ENCODE peak calls at places on chromosome 21, in seven cellular contexts. H, J, U, R, Y, I and L are unnamed samples.

GRCh38 chr21:26124421-26124833 is 46.1 kb downstream of the APP start:
- DNase-seq in H (no peak), J (no peak), U (no peak), R (no peak), Y (no peak), I (no peak), L (no peak)

GRCh38 chr21:36743008-36743407 is 44.1 kb downstream of the SIM2 start:
- DNase-seq in H (no peak), J (no peak), U (no peak), R (no peak), Y (peak), I (no peak), L (no peak)

GRCh38 chr21:37166733-37167132 is 93.7 kb downstream of the TTC3 start:
- DNase-seq in H (peak), J (no peak), U (no peak), R (peak), Y (no peak), I (no peak), L (no peak)

GRCh38 chr21:46191257-46191685 is 7.0 kb upstream of the SPATC1L start:
- DNase-seq in H (peak), J (peak), U (no peak), R (peak), Y (peak), I (peak), L (no peak)

GRCh38 chr21:18369115-18369514 is 34.5 kb downstream of the TMPRSS15 start:
- DNase-seq in H (peak), J (no peak), U (no peak), R (no peak), Y (no peak), I (no peak), L (no peak)

GRCh38 chr21:38300180-38300579 is 43.4 kb downstream of the KCNJ15 start:
- DNase-seq in H (no peak), J (no peak), U (no peak), R (no peak), Y (no peak), I (no peak), L (no peak)

GRCh38 chr21:36169465-36170128 is 13.0 kb downstream of the DOP1B start:
- DNase-seq in H (no peak), J (no peak), U (no peak), R (peak), Y (peak), I (no peak), L (no peak)

GRCh38 chr21:46095106-46095719 is 2.7 kb upstream of the COL6A2 start:
- DNase-seq in H (no peak), J (no peak), U (no peak), R (peak), Y (peak), I (no peak), L (no peak)

GRCh38 chr21:17818158-17819113 is 720 bp downstream of the C21orf91 start:
- DNase-seq in H (no peak), J (peak), U (no peak), R (peak), Y (peak), I (no peak), L (peak)

GRCh38 chr21:36461918-36462486 is 17.9 kb downstream of the CLDN14 start:
- DNase-seq in H (no peak), J (peak), U (no peak), R (no peak), Y (no peak), I (no peak), L (no peak)

GRCh38 chr21:38376693-38377092 is 119.9 kb downstream of the KCNJ15 start:
- DNase-seq in H (no peak), J (no peak), U (no peak), R (no peak), Y (no peak), I (no peak), L (no peak)

GRCh38 chr21:45871616-45872236 is 109.8 kb upstream of the COL6A1 start:
- DNase-seq in H (no peak), J (peak), U (no peak), R (peak), Y (peak), I (no peak), L (no peak)

GRCh38 chr21:37208741-37209225 is 58.4 kb downstream of the VPS26C start:
- DNase-seq in H (no peak), J (peak), U (no peak), R (no peak), Y (no peak), I (no peak), L (peak)

GRCh38 chr21:41747943-41748738 is 18.7 kb downstream of the RIPK4 start:
- DNase-seq in H (no peak), J (peak), U (no peak), R (no peak), Y (no peak), I (no peak), L (no peak)

GRCh38 chr21:26115346-26115745 is 55.2 kb downstream of the APP start:
- DNase-seq in H (no peak), J (no peak), U (no peak), R (no peak), Y (no peak), I (no peak), L (no peak)

GRCh38 chr21:41453198-41453597 is 27.2 kb downstream of the MX1 start:
- DNase-seq in H (no peak), J (no peak), U (no peak), R (no peak), Y (no peak), I (no peak), L (no peak)

GRCh38 chr21:9753943-9754342 is 767.4 kb upstream of the TPTE start:
- DNase-seq in H (no peak), J (no peak), U (no peak), R (no peak), Y (no peak), I (no peak), L (no peak)

GRCh38 chr21:41441546-41441945 is 15.5 kb downstream of the MX1 start:
- DNase-seq in H (no peak), J (no peak), U (no peak), R (no peak), Y (no peak), I (no peak), L (no peak)

GRCh38 chr21:41381731-41382130 is 19.9 kb downstream of the MX2 start:
- DNase-seq in H (no peak), J (no peak), U (no peak), R (no peak), Y (no peak), I (no peak), L (no peak)

GRCh38 chr21:24897883-24898282 is 709.4 kb downstream of the MRPL39 start:
- DNase-seq in H (no peak), J (no peak), U (no peak), R (no peak), Y (no peak), I (no peak), L (no peak)

GRCh38 chr21:26587621-26588260 is 14.7 kb upstream of the CYYR1 start:
- DNase-seq in H (no peak), J (no peak), U (no peak), R (no peak), Y (no peak), I (peak), L (no peak)

GRCh38 chr21:25878334-25878733 is 143.6 kb downstream of the GABPA start:
- DNase-seq in H (no peak), J (no peak), U (no peak), R (no peak), Y (no peak), I (no peak), L (no peak)

GRCh38 chr21:17467829-17468228 is 45.0 kb upstream of the CXADR start:
- DNase-seq in H (no peak), J (no peak), U (no peak), R (no peak), Y (no peak), I (no peak), L (no peak)

GRCh38 chr21:41678944-41679343 is 87.9 kb downstream of the RIPK4 start:
- DNase-seq in H (peak), J (peak), U (no peak), R (peak), Y (peak), I (peak), L (no peak)

GRCh38 chr21:19340303-19340702 is 936.7 kb upstream of the TMPRSS15 start:
- DNase-seq in H (no peak), J (no peak), U (no peak), R (no peak), Y (no peak), I (no peak), L (no peak)

GRCh38 chr21:42781150-42781980 is 98.0 kb downstream of the WDR4 start:
- DNase-seq in H (no peak), J (peak), U (no peak), R (peak), Y (peak), I (no peak), L (no peak)
- TF ChIP-seq CTCF in H (no peak), J (no peak), U (no peak), R (peak), Y (no peak), I (no peak), L (no peak)

GRCh38 chr21:32356874-32357395 is 35.9 kb downstream of the URB1 start:
- DNase-seq in H (no peak), J (no peak), U (no peak), R (no peak), Y (no peak), I (no peak), L (no peak)

GRCh38 chr21:32364801-32365200 is 28.0 kb downstream of the URB1 start:
- DNase-seq in H (no peak), J (no peak), U (no peak), R (no peak), Y (no peak), I (no peak), L (no peak)

GRCh38 chr21:32364387-32364786 is 28.4 kb downstream of the URB1 start:
- DNase-seq in H (no peak), J (no peak), U (no peak), R (no peak), Y (no peak), I (no peak), L (no peak)

GRCh38 chr21:32360401-32360981 is 32.3 kb downstream of the URB1 start:
- DNase-seq in H (no peak), J (no peak), U (no peak), R (no peak), Y (no peak), I (no peak), L (no peak)

DNA sequence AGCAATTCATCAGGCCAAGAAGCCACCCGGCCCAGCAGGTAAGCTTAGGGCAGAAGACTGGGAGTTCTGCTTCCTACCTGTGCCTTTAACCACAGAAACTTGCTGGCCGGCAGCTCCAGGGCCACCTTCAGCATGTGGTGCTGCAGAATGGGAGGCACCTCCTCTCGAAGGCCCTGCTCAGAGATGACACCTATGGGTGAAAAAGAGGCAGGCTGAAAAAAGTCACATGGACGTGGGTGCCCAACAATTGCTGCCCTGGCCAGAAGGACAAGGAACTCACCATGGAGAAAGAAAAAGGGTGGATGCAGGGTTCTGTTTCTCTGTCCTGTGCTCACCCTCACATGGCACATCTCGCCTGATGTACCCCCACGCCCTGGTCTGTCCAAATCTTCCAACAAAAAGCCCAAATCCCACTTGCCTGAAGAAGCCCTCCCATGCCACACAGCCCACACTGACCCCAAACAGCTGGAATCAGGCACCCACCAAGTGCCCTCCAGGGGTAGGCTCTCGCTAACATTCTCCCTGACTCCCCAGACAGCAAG is 33.0 kb downstream of the URB1 start:
- DNase-seq in H (no peak), J (no peak), U (no peak), R (no peak), Y (no peak), I (no peak), L (no peak)
- TF ChIP-seq CTCF in H (peak), J (no peak), U (peak), R (peak), Y (no peak), I (no peak), L (peak)

DNA sequence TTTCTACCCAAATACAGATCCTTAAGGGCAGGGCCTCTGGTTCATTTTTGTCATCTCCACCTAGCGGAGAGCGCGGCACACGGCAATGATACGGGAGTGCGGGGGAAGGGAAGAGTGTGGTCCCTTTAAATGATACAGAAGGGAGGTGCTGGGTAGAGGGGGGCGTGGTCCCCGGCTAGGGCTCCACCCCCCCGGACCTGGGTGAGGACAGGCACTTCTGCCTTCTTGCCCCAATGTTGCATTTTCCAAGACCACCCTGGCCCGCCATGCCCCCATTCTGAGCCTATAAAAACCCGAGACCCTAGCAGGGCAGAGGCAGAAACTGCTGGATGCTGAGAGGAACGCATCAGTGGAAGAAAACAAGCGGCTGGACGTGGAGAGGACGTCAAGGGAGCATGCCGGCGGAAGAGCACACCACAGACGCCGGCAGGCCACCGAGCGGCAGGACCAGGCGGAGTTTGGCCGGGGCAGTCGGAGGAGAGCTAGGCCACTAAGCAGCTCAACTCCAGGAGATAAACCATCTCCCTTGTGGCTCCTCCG is 30.0 kb downstream of the LRRC3 start:
- DNase-seq in H (no peak), J (no peak), U (no peak), R (peak), Y (no peak), I (no peak), L (no peak)
- TF ChIP-seq CTCF in H (no peak), J (no peak), U (no peak), R (peak), Y (no peak), I (no peak), L (no peak)

GRCh38 chr21:39630827-39631226 is 18.1 kb downstream of the B3GALT5 start:
- DNase-seq in H (no peak), J (no peak), U (no peak), R (no peak), Y (no peak), I (no peak), L (no peak)
- TF ChIP-seq CTCF in H (no peak), J (no peak), U (no peak), R (no peak), Y (no peak), I (no peak), L (no peak)

DNA sequence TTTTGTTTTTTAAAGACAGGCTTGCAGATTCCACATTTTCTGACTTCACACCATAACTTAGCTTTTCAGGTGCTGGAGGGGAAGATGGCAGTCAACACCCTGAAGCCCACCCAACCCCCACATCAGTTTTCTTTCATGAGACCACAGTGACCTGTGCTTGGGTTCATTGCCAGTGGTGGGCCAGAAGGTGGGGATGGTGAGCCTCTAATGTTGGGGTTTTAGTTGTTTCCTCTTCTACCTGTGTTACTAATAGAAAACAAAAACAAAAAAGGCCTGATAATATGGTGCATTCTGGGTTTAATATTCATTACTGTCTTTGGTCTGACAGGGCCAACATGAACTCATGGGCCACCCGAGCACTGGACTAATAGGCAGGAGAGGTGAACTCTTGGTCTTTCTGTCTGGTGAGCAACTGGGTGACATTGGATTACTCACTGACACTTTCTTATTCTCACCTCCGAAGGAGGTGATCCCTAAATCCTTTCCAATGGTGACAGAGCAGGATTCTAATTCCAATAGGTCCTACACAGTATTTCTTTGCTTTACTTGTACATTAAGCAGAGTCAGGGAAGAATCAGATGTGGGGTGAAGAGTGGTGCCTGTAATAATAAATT is 132.8 kb downstream of the CLIC6 start:
- DNase-seq in H (no peak), J (no peak), U (no peak), R (peak), Y (no peak), I (no peak), L (no peak)
- TF ChIP-seq CTCF in H (peak), J (no peak), U (peak), R (peak), Y (peak), I (no peak), L (peak)

DNA sequence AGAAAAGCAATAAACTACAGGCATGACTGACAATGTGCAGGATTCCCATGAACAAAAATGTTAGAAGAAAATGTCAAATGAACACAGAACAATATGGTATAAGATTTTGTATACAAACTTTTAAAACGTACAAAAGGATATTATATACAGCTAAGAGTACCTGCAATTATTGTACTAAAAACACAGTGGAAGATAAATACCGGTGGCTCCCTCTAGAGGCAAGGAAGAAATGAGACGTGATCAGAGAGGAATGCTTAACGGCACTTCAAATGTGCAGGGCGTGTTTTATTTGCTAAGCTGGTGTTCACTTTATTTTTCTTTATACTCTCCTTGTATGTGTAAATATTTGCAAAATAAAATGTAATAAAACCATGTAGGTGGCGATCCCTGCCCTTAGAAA is 191.8 kb upstream of the SAMSN1 start:
- DNase-seq in H (peak), J (no peak), U (no peak), R (no peak), Y (no peak), I (no peak), L (no peak)
- TF ChIP-seq CTCF in H (peak), J (peak), U (peak), R (peak), Y (peak), I (peak), L (peak)

GRCh38 chr21:28602581-28602980 is 390.1 kb downstream of the LTN1 start:
- DNase-seq in H (no peak), J (no peak), U (no peak), R (no peak), Y (no peak), I (no peak), L (no peak)
- TF ChIP-seq CTCF in H (no peak), J (no peak), U (no peak), R (no peak), Y (no peak), I (no peak), L (no peak)

GRCh38 chr21:39850333-39850732 is 16.9 kb upstream of the PCP4 start:
- DNase-seq in H (no peak), J (no peak), U (no peak), R (no peak), Y (no peak), I (no peak), L (no peak)

GRCh38 chr21:39852021-39852721 is 15.1 kb upstream of the PCP4 start:
- DNase-seq in H (no peak), J (no peak), U (no peak), R (no peak), Y (no peak), I (no peak), L (no peak)

GRCh38 chr21:39852726-39853510 is 14.3 kb upstream of the PCP4 start:
- DNase-seq in H (no peak), J (no peak), U (no peak), R (no peak), Y (no peak), I (no peak), L (no peak)

GRCh38 chr21:39851219-39851618 is 16.0 kb upstream of the PCP4 start:
- DNase-seq in H (no peak), J (no peak), U (no peak), R (no peak), Y (no peak), I (no peak), L (no peak)

GRCh38 chr21:39854572-39854971 is 12.7 kb upstream of the PCP4 start:
- DNase-seq in H (no peak), J (no peak), U (no peak), R (no peak), Y (no peak), I (no peak), L (no peak)
- TF ChIP-seq CTCF in H (no peak), J (no peak), U (no peak), R (peak), Y (peak), I (no peak), L (no peak)